ENCODE peak calls at places on chromosome 2, in five cellular contexts. P is SK-N-SH, C is HCT116, M is K562, G is GM12878. U is an unnamed sample.
A peak's percentile ranks its signal among the peaks of the same experiment; 100 is the strongest.

GRCh38 chr2:160940271-160940670 is 220.0 kb upstream of the TANK start:
- DNase-seq in P (no peak), C (no peak), M (no peak), G (no peak), U (no peak)

GRCh38 chr2:69163556-69163955 is 150.6 kb downstream of the ANTXR1 start:
- DNase-seq in P (no peak), C (no peak), M (no peak), G (no peak), U (no peak)

GRCh38 chr2:223010641-223011040 is 41.3 kb upstream of the KCNE4 start:
- DNase-seq in P (no peak), C (no peak), M (no peak), G (no peak), U (no peak)

GRCh38 chr2:68448671-68449394 is 18.3 kb downstream of the FBXO48 start:
- DNase-seq in P (no peak), C (no peak), M (no peak), G (no peak), U (no peak)

GRCh38 chr2:8036366-8036765 is 645.5 kb upstream of the ID2 start:
- DNase-seq in P (no peak), C (no peak), M (no peak), G (no peak), U (no peak)

GRCh38 chr2:24365051-24365450 is 4.7 kb upstream of the ITSN2 start:
- DNase-seq in P (no peak), C (no peak), M (peak; percentile 46), G (no peak), U (no peak)

GRCh38 chr2:206863196-206863595 is 76.1 kb upstream of the CPO start:
- DNase-seq in P (no peak), C (no peak), M (no peak), G (no peak), U (no peak)

GRCh38 chr2:230219419-230220331 is at the start of gene SP110:
- DNase-seq in P (peak; percentile 26), C (peak; percentile 31), M (peak; percentile 58), G (peak; percentile 78), U (peak; percentile 33)

GRCh38 chr2:33215299-33215698 is 261.1 kb upstream of the RASGRP3 start:
- DNase-seq in P (no peak), C (no peak), M (no peak), G (no peak), U (no peak)

GRCh38 chr2:8146329-8147048 is 535.4 kb upstream of the ID2 start:
- DNase-seq in P (no peak), C (no peak), M (no peak), G (no peak), U (no peak)

GRCh38 chr2:224982226-224982625 is 60.0 kb downstream of the DOCK10 start:
- DNase-seq in P (peak; percentile 36), C (no peak), M (no peak), G (no peak), U (no peak)

DNA sequence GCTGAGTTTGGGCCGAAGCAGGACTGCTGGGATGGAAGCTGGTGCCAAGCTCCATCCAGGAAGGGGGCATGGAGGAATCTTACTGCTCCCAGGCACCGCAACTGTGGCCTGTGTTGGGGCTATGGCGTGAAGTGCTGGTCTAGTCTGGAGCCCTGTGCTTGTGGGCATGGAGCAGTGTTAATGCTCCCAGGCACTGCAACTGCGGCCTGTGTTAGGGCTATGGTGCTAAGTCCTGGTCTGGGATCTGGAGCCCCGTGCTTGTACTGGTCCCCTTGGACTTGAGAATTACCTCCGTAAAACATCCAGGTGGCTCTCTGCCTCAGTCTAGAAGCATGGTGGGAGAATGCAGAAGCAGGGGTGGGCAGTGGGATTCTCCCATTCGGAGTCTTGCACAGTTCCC is 1379.4 kb upstream of the ACVR2A start:
- DNase-seq in P (no peak), C (no peak), M (no peak), G (no peak), U (no peak)
- TF ChIP-seq JUND in P (no peak), C (no peak), M (no peak), G (no peak), U (no peak)

DNA sequence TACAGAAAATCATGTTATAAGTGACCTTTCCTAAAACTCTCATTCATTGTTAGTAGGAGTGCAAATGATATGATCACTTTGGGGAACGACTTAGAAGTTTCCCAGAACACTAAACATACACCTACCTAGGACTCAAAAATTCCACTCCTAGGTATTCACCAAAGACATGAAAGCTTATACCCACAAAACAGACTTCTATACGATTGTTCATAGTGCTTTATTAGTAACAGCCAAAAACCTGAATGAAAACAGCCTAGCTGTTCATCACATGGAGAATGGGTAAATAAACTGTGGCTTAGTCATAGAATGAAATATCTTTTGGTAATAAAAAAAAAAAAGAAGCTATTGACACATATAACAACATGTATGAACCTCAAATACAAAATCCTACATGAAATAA is 8.8 kb downstream of the NOL10 start:
- DNase-seq in P (no peak), C (no peak), M (no peak), G (no peak), U (no peak)
- TF ChIP-seq SIN3A in P (no peak), C (no peak), M (no peak), G (no peak), U (no peak)

GRCh38 chr2:65957454-65957853 is 477.5 kb upstream of the MEIS1 start:
- DNase-seq in P (no peak), C (no peak), M (no peak), G (no peak), U (no peak)

GRCh38 chr2:65955259-65955658 is 479.7 kb upstream of the MEIS1 start:
- DNase-seq in P (no peak), C (no peak), M (no peak), G (no peak), U (no peak)

GRCh38 chr2:65952966-65953365 is 482.0 kb upstream of the MEIS1 start:
- DNase-seq in P (no peak), C (no peak), M (no peak), G (no peak), U (no peak)

DNA sequence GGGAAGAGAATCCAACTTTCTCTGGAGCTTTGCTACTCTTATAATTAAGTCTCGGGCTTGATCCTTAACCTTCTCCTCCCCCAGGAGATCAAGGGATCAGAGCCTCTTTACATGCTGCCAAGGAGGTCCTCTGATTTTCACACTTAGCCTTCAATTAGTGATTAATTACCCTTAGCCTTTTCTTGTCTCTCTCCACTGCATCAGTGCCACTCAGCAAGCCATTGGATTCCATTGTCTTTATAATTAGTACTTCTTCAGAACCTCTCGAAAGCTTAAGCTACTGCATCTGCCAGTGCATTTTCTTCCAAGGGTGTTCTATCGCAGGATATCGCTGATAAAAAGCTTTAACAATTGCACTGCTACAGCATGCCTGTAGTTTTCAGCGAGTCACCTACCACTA is 477.0 kb upstream of the MEIS1 start:
- DNase-seq in P (no peak), C (no peak), M (no peak), G (no peak), U (no peak)
- TF ChIP-seq JUND in P (no peak), C (no peak), M (no peak), G (no peak), U (no peak)

DNA sequence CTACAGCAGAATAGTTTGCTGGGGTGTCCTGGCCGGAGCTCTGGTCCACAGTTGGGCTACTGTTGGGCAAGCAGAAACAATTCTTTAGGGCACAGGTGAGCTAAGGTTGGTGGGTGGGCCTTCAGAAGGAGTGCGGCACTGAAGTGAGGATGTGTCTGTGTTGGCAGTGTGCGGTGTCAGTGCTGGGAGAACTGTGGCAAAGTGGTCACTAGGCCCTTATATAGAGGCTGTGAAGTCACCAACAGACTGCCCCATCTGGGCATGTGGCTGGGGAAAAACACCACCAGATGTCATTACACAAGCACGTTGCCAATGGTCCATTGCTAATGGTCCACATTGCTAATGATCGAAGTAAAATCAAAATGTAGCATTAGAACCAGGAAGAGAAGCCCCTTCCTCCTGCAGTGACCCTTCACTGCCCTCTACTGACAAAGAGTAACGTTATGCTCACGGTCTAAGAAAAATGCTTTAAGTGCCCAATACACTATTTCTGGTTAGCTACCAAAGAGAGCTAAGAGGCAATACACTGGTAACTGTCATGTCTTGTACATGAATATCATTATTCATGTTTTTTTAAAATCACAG is 21.3 kb downstream of the SCN1A start:
- DNase-seq in P (peak; percentile 48), C (no peak), M (peak; percentile 31), G (no peak), U (no peak)
- TF ChIP-seq SIN3A in P (no peak), C (no peak), M (no peak), G (no peak), U (no peak)